ENCODE peak calls at places on chromosomes 2 and 18, in ten cellular contexts. D is lower lobe of right lung; A is body of pancreas; J is Right ventricle myocardium superior; I is activated T-helper 2 cell treated with anti-CD3 and anti-CD28 coated beads, Interferon-gamma antibody, Interleukin-2, Interleukin-4, amounts not matched to agents 10 μg/mL and 5 μg/mL and 100 μg/mL, durations not matched to agents 14 hours and 24 hours and 36 hours; P is foreskin fibroblast; T is stimulated activated CD4-positive, alpha-beta T cell treated with anti-CD3 and anti-CD28 coated beads, Interleukin-12 subunit alpha, Interleukin-12 subunit beta, amount 100 ng/mL, for 24 hours; W is T-helper 2 cell; Y is stimulated activated CD8-positive, alpha-beta memory T cell treated with anti-CD3 and anti-CD28 coated beads, Interleukin-12 subunit alpha, Interleukin-12 subunit beta, amount 100 ng/mL, for 4 hours; F is epithelial cell of esophagus. O is an unnamed sample.

GRCh38 chr18:48295586-48296311 is 113.4 kb downstream of the ZBTB7C start:
- DNase-seq in A (no peak), J (no peak), F (no peak), T (no peak), I (no peak), P (no peak), D (no peak), Y (no peak), W (no peak), O (no peak)

GRCh38 chr2:36800381-36800780 is 103.9 kb downstream of the VIT start:
- DNase-seq in T (peak), D (no peak), J (no peak), A (no peak), Y (peak), W (no peak), F (no peak), P (no peak), I (peak), O (no peak)

GRCh38 chr2:197307236-197307932 is 3.2 kb downstream of the ANKRD44 start:
- DNase-seq in A (no peak), T (no peak), P (no peak), Y (no peak), J (no peak), F (no peak), I (no peak), D (no peak), W (no peak), O (peak)

GRCh38 chr2:104890092-104890393 is 36.1 kb downstream of the POU3F3 start:
- DNase-seq in P (no peak), J (no peak), D (no peak), Y (no peak), F (no peak), W (no peak), I (no peak), A (no peak), T (no peak), O (no peak)

GRCh38 chr2:233480490-233481202 is 85.9 kb downstream of the USP40 start:
- DNase-seq in P (no peak), Y (no peak), A (no peak), T (no peak), I (no peak), W (no peak), J (peak), F (peak), D (peak), O (no peak)

GRCh38 chr2:15942711-15943345 is 2.5 kb downstream of the MYCN start:
- DNase-seq in J (no peak), P (no peak), I (no peak), W (no peak), F (no peak), A (no peak), Y (no peak), T (no peak), D (no peak), O (no peak)

GRCh38 chr18:79754022-79754761 is 43.5 kb upstream of the KCNG2 start:
- DNase-seq in D (no peak), Y (no peak), I (no peak), F (no peak), T (no peak), W (no peak), J (no peak), A (no peak), P (no peak), O (no peak)

GRCh38 chr18:57210101-57210661 is 63.3 kb downstream of the BOD1L2 start:
- DNase-seq in D (no peak), Y (no peak), F (peak), T (no peak), A (peak), J (peak), I (no peak), P (peak), W (no peak), O (peak)

GRCh38 chr2:8893978-8894820 is 56.8 kb upstream of the KIDINS220 start:
- DNase-seq in D (no peak), F (no peak), A (no peak), J (no peak), P (no peak), T (no peak), W (no peak), Y (no peak), I (no peak), O (no peak)

GRCh38 chr2:68245066-68245465 is 7.3 kb downstream of the PPP3R1 start:
- DNase-seq in A (no peak), F (no peak), P (no peak), W (no peak), J (no peak), Y (no peak), D (no peak), T (no peak), I (no peak), O (no peak)

GRCh38 chr2:84939426-84940087 is 31.4 kb upstream of the KCMF1 start:
- DNase-seq in D (no peak), I (peak), A (peak), T (peak), W (no peak), J (no peak), P (no peak), F (peak), Y (peak), O (no peak)

GRCh38 chr2:149068996-149069888 is 30.7 kb downstream of the LYPD6B start:
- DNase-seq in F (peak), A (no peak), W (no peak), I (peak), Y (no peak), D (no peak), T (no peak), P (peak), J (no peak), O (no peak)

GRCh38 chr18:76821875-76822509 is 365 bp upstream of the ZNF236 start:
- DNase-seq in Y (peak), I (peak), F (peak), J (peak), P (peak), A (peak), D (peak), W (peak), T (peak), O (peak)

GRCh38 chr2:121860033-121860810 is 104.8 kb downstream of the TSN start:
- DNase-seq in J (no peak), P (peak), T (no peak), F (peak), Y (no peak), I (no peak), D (no peak), W (no peak), A (no peak), O (no peak)

GRCh38 chr2:42858140-42859005 is 66.0 kb upstream of the HAAO start:
- DNase-seq in D (no peak), F (no peak), T (no peak), P (no peak), A (no peak), I (no peak), J (no peak), Y (no peak), W (no peak), O (no peak)

GRCh38 chr2:17879137-17879912 is 858 bp downstream of the KCNS3 start:
- DNase-seq in F (peak), I (no peak), J (peak), W (no peak), P (peak), A (peak), D (peak), Y (no peak), T (no peak), O (peak)

GRCh38 chr2:230054079-230054478 is 14.6 kb downstream of the SLC16A14 start:
- DNase-seq in T (no peak), I (no peak), Y (no peak), W (no peak), A (no peak), D (no peak), F (peak), J (no peak), P (peak), O (no peak)

GRCh38 chr2:187547353-187547979 is 6.8 kb downstream of the TFPI start:
- DNase-seq in I (no peak), Y (no peak), A (peak), D (no peak), W (no peak), P (peak), T (no peak), J (no peak), F (peak), O (no peak)

GRCh38 chr18:74153377-74153776 is 5.1 kb downstream of the TIMM21 start:
- DNase-seq in T (no peak), W (no peak), Y (no peak), I (no peak), F (no peak), P (no peak), D (no peak), J (no peak), A (no peak), O (no peak)

GRCh38 chr18:48104703-48105102 is 174.2 kb upstream of the SMAD2 start:
- DNase-seq in T (no peak), A (no peak), I (no peak), W (no peak), D (no peak), J (no peak), P (no peak), F (no peak), Y (no peak), O (no peak)

GRCh38 chr2:219565130-219566080 is 5.9 kb downstream of the OBSL1 start:
- DNase-seq in T (no peak), F (no peak), Y (no peak), W (no peak), A (no peak), I (no peak), P (no peak), D (no peak), J (no peak), O (no peak)

GRCh38 chr18:36889316-36889715 is 60.4 kb downstream of the KIAA1328 start:
- DNase-seq in J (no peak), F (no peak), I (no peak), W (no peak), Y (no peak), T (no peak), P (peak), D (no peak), A (no peak), O (no peak)

GRCh38 chr2:121502246-121502645 is 28.4 kb upstream of the RNU4ATAC start:
- DNase-seq in P (peak), Y (no peak), J (no peak), T (no peak), I (no peak), D (no peak), F (peak), W (no peak), A (no peak), O (no peak)

GRCh38 chr2:237060518-237061312 is 25.0 kb upstream of the COPS8 start:
- DNase-seq in P (peak), J (no peak), D (no peak), Y (no peak), T (no peak), F (peak), I (no peak), W (no peak), A (peak), O (peak)

GRCh38 chr2:20687260-20687772 is 20.4 kb downstream of the GDF7 start:
- DNase-seq in J (no peak), W (no peak), D (no peak), A (no peak), Y (no peak), P (peak), T (no peak), I (no peak), F (no peak), O (no peak)

GRCh38 chr18:60198063-60198462 is 174.5 kb downstream of the MC4R start:
- DNase-seq in W (no peak), D (no peak), I (no peak), J (no peak), F (no peak), T (no peak), P (peak), A (no peak), Y (no peak), O (no peak)

GRCh38 chr2:215374002-215374401 is 61.9 kb downstream of the FN1 start:
- DNase-seq in W (no peak), I (no peak), D (no peak), F (no peak), T (no peak), J (no peak), P (no peak), Y (no peak), A (no peak), O (no peak)

GRCh38 chr2:222892321-222892720 is 31.5 kb downstream of the ACSL3 start:
- DNase-seq in T (no peak), W (no peak), I (no peak), D (no peak), A (no peak), J (no peak), P (peak), F (peak), Y (no peak), O (no peak)

GRCh38 chr2:179562330-179562885 is 297.8 kb upstream of the SESTD1 start:
- DNase-seq in D (no peak), Y (no peak), I (no peak), J (no peak), P (no peak), A (peak), W (no peak), T (no peak), F (no peak), O (no peak)

GRCh38 chr2:179107737-179108136 is 57.8 kb upstream of the CCDC141 start:
- DNase-seq in W (no peak), P (peak), J (no peak), T (no peak), Y (no peak), A (no peak), F (peak), I (no peak), D (no peak), O (no peak)

GRCh38 chr2:142880275-142880674 is 2.8 kb downstream of the KYNU start:
- DNase-seq in T (no peak), I (no peak), A (no peak), D (no peak), F (peak), P (peak), Y (no peak), W (no peak), J (no peak), O (no peak)

GRCh38 chr2:215105607-215106354 is 32.6 kb downstream of the ABCA12 start:
- DNase-seq in I (no peak), J (no peak), Y (no peak), F (peak), T (no peak), P (peak), D (no peak), A (no peak), W (no peak), O (no peak)

GRCh38 chr2:230877737-230878598 is 13.2 kb downstream of the ITM2C start:
- DNase-seq in T (no peak), F (no peak), D (no peak), I (no peak), A (no peak), P (no peak), W (no peak), Y (peak), J (peak), O (no peak)

GRCh38 chr2:150608341-150608740 is 120.9 kb upstream of the RND3 start:
- DNase-seq in T (no peak), J (no peak), Y (no peak), D (no peak), A (no peak), W (no peak), F (peak), P (peak), I (no peak), O (no peak)

GRCh38 chr2:223046470-223047053 is 5.4 kb upstream of the KCNE4 start:
- DNase-seq in J (no peak), Y (no peak), A (no peak), F (no peak), I (no peak), T (no peak), W (no peak), P (peak), D (no peak), O (no peak)

GRCh38 chr2:166573393-166573792 is 79.3 kb upstream of the SCN7A start:
- DNase-seq in P (peak), F (peak), W (no peak), T (no peak), A (no peak), J (no peak), I (no peak), D (no peak), Y (no peak), O (no peak)

GRCh38 chr2:40332096-40332826 is 119.6 kb downstream of the SLC8A1 start:
- DNase-seq in J (no peak), P (peak), Y (no peak), A (peak), F (peak), T (no peak), W (no peak), D (peak), I (no peak), O (peak)

GRCh38 chr2:191311627-191312026 is 66.4 kb downstream of the MYO1B start:
- DNase-seq in P (peak), T (no peak), Y (no peak), F (peak), I (no peak), A (peak), W (no peak), J (no peak), D (no peak), O (no peak)

GRCh38 chr2:100235098-100235497 is 87.2 kb downstream of the LONRF2 start:
- DNase-seq in P (no peak), D (no peak), Y (no peak), I (no peak), A (no peak), W (no peak), J (no peak), F (no peak), T (no peak), O (no peak)

O was measured in pons.